ENCODE peak calls at places on chromosome 9, in eight cellular contexts. D is IMR-90, K is H1, S is stomach, J is colonic mucosa, Y is ovary, R is body of pancreas, C is Panc1. F is an unnamed sample. For H3K9me3, the result is how much of the 10 kb centered on the place peaks cover.

GRCh38 chr9:127664678-127665507 is 41.9 kb upstream of the CFAP157 start:
- DNase-seq in D (peak), K (no peak), S (no peak), J (no peak), Y (no peak), R (peak), C (no peak), F (no peak)

GRCh38 chr9:136403915-136404800 is 4.2 kb upstream of the SNAPC4 start:
- DNase-seq in D (no peak), K (no peak), S (no peak), J (no peak), Y (no peak), R (no peak), C (no peak), F (no peak)

GRCh38 chr9:135326141-135326540 is 153.4 kb upstream of the PPP1R26 start:
- DNase-seq in D (no peak), K (no peak), S (no peak), J (no peak), Y (no peak), R (no peak), C (no peak), F (no peak)

GRCh38 chr9:133740891-133741290 is 2.7 kb upstream of the SARDH start:
- DNase-seq in D (no peak), K (no peak), S (no peak), J (no peak), Y (no peak), R (no peak), C (no peak), F (no peak)

GRCh38 chr9:77142366-77142765 is 35.0 kb upstream of the VPS13A start:
- DNase-seq in D (no peak), K (no peak), S (no peak), J (no peak), Y (no peak), R (no peak), C (no peak), F (no peak)

GRCh38 chr9:136626066-136626725 is 36.5 kb upstream of the EGFL7 start:
- DNase-seq in D (no peak), K (no peak), S (peak), J (peak), Y (no peak), R (peak), C (no peak), F (no peak)

GRCh38 chr9:89750117-89750551 is 145.3 kb downstream of the GADD45G start:
- DNase-seq in D (no peak), K (no peak), S (no peak), J (no peak), Y (peak), R (no peak), C (no peak), F (no peak)

GRCh38 chr9:127991017-127991756 is 10.4 kb upstream of the EEIG1 start:
- DNase-seq in D (no peak), K (no peak), S (peak), J (peak), Y (peak), R (peak), C (no peak), F (no peak)

GRCh38 chr9:74824654-74825053 is 63.1 kb downstream of the TRPM6 start:
- DNase-seq in D (no peak), K (no peak), S (no peak), J (peak), Y (no peak), R (peak), C (no peak), F (no peak)

GRCh38 chr9:127754099-127754760 is 19.1 kb upstream of the TOR2A start:
- DNase-seq in D (no peak), K (no peak), S (no peak), J (no peak), Y (no peak), R (no peak), C (no peak), F (no peak)

GRCh38 chr9:105957830-105958229 is 263.5 kb downstream of the TMEM38B start:
- DNase-seq in D (no peak), K (peak), S (no peak), J (no peak), Y (no peak), R (no peak), C (no peak), F (no peak)

GRCh38 chr9:89602978-89603628 is 1.7 kb upstream of the GADD45G start:
- DNase-seq in D (peak), K (peak), S (peak), J (peak), Y (peak), R (peak), C (no peak), F (peak)

GRCh38 chr9:113588242-113588810 is 124.8 kb downstream of the RGS3 start:
- DNase-seq in D (no peak), K (no peak), S (peak), J (no peak), Y (no peak), R (no peak), C (no peak), F (no peak)

GRCh38 chr9:18480649-18481048 is 6.7 kb downstream of the ADAMTSL1 start:
- DNase-seq in D (peak), K (no peak), S (no peak), J (no peak), Y (no peak), R (no peak), C (no peak), F (no peak)

GRCh38 chr9:92657296-92658094 is 12.4 kb downstream of the IPPK start:
- DNase-seq in D (no peak), K (no peak), S (no peak), J (no peak), Y (no peak), R (no peak), C (no peak), F (no peak)

GRCh38 chr9:19028835-19029451 is 4.1 kb downstream of the SAXO1 start:
- DNase-seq in D (peak), K (no peak), S (peak), J (peak), Y (peak), R (peak), C (no peak), F (no peak)

GRCh38 chr9:109314011-109314531 is 6.8 kb downstream of the EPB41L4B start:
- DNase-seq in D (no peak), K (no peak), S (peak), J (no peak), Y (no peak), R (peak), C (no peak), F (no peak)

GRCh38 chr9:2199999-2200796 is 185.1 kb downstream of the SMARCA2 start:
- DNase-seq in D (no peak), K (no peak), S (no peak), J (no peak), Y (no peak), R (no peak), C (no peak), F (no peak)

GRCh38 chr9:87816041-87816440 is 66.6 kb upstream of the SPATA31E1 start:
- DNase-seq in D (peak), K (no peak), S (no peak), J (no peak), Y (no peak), R (peak), C (no peak), F (no peak)

GRCh38 chr9:81193362-81194339 is 495.7 kb downstream of the TLE1 start:
- DNase-seq in D (no peak), K (no peak), S (no peak), J (no peak), Y (no peak), R (no peak), C (peak), F (no peak)

GRCh38 chr9:77454668-77455067 is 193.5 kb downstream of the GNA14 start:
- DNase-seq in D (peak), K (no peak), S (no peak), J (no peak), Y (no peak), R (no peak), C (no peak), F (no peak)

GRCh38 chr9:118215544-118215943 is 511.3 kb downstream of the TLR4 start:
- DNase-seq in D (no peak), K (no peak), S (no peak), J (no peak), Y (no peak), R (no peak), C (no peak), F (no peak)
- H3K9me3 ChIP-seq in D (under half), K (under half), S (under half), J (under half), Y (under half), R (under half), C (under half), F (under half)

DNA sequence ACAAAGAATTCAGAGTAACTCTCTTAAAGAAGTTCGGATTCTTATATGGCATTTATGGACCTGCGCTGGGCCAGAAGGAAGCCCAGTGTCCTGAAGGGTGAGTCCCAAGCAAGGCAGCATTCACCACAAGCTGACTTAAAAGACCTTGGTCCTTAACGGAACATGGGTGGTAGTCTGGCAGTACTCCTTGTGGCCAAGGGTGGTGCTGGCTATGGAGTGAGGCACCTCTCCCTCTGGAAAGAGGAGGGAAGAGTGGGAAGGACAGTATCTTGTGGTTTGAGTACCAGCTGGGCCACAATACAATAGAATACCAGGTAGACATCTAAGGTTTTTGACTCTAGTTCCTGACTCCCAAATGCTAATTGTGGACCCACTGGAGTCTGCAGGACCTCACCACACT is 425.7 kb upstream of the CYLC2 start:
- DNase-seq in D (no peak), K (no peak), S (no peak), J (no peak), Y (no peak), R (no peak), C (no peak), F (no peak)
- H3K9me3 ChIP-seq in D (under half), K (under half), S (under half), J (under half), Y (under half), R (under half), C (under half), F (under half)

DNA sequence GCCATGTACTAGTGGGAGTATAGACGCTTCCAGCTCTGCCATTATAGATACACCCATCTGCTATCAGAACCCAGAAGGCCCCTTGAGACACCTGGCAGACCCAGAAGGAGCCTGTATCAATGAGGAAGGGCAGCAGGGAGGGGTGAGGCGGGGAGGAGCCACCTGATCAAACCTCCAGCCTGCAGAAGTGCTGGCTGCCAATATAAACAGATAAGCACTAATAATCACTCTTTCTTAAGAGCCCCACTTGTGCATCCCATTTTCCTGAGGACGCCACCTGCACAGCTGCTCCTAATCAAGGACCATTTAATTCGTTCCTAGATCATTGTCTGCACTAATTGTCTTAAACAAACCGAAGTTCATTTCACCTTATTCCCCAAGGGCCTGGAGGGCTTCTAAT is 75.0 kb upstream of the NEK6 start:
- DNase-seq in D (no peak), K (no peak), S (no peak), J (no peak), Y (no peak), R (no peak), C (no peak), F (no peak)
- H3K9me3 ChIP-seq in D (under half), K (under half), S (under half), J (under half), Y (under half), R (under half), C (under half), F (under half)

GRCh38 chr9:25396828-25397227 is 281.4 kb downstream of the TUSC1 start:
- DNase-seq in D (no peak), K (peak), S (no peak), J (no peak), Y (no peak), R (no peak), C (no peak), F (no peak)
- H3K9me3 ChIP-seq in D (under half), K (under half), S (under half), J (under half), Y (under half), R (under half), C (under half), F (under half)

F was measured in T-helper 17 cell.